ENCODE peak calls at places on chromosomes 1 and 21, in eight cellular contexts. One of them, this sample, is unnamed.
A peak's percentile ranks its signal among the peaks of the same experiment; 100 is the strongest.

GRCh38 chr21:41542727-41543126 is 34.8 kb upstream of the TMPRSS2 start:
- DNase-seq in thoracic aorta: no peak
- DNase-seq in EH: no peak
- DNase-seq in HCEC 1CT: no peak
- DNase-seq in fibroblast of the conjunctiva: no peak
- DNase-seq in non-pigmented ciliary epithelial cell: no peak
- DNase-seq in uterus: no peak
- DNase-seq in GM10248: no peak
- DNase-seq in this sample: no peak

GRCh38 chr1:84936116-84936810 is 43.3 kb upstream of the LPAR3 start:
- DNase-seq in thoracic aorta: no peak
- DNase-seq in EH: peak; percentile 74
- DNase-seq in HCEC 1CT: peak; percentile 52
- DNase-seq in fibroblast of the conjunctiva: peak; percentile 51
- DNase-seq in non-pigmented ciliary epithelial cell: no peak
- DNase-seq in uterus: peak; percentile 24
- DNase-seq in GM10248: peak; percentile 35
- DNase-seq in this sample: no peak

GRCh38 chr1:37931148-37931492 is 15.7 kb downstream of the INPP5B start:
- DNase-seq in thoracic aorta: no peak
- DNase-seq in EH: no peak
- DNase-seq in HCEC 1CT: no peak
- DNase-seq in fibroblast of the conjunctiva: no peak
- DNase-seq in non-pigmented ciliary epithelial cell: no peak
- DNase-seq in uterus: no peak
- DNase-seq in GM10248: peak; percentile 8
- DNase-seq in this sample: no peak

GRCh38 chr1:201183209-201183608 is 7.4 kb upstream of the IGFN1 start:
- DNase-seq in thoracic aorta: no peak
- DNase-seq in EH: no peak
- DNase-seq in HCEC 1CT: no peak
- DNase-seq in fibroblast of the conjunctiva: no peak
- DNase-seq in non-pigmented ciliary epithelial cell: no peak
- DNase-seq in uterus: no peak
- DNase-seq in GM10248: no peak
- DNase-seq in this sample: no peak

GRCh38 chr1:110130989-110131388 is 18.7 kb downstream of the UBL4B start:
- DNase-seq in thoracic aorta: no peak
- DNase-seq in EH: no peak
- DNase-seq in HCEC 1CT: no peak
- DNase-seq in fibroblast of the conjunctiva: no peak
- DNase-seq in non-pigmented ciliary epithelial cell: no peak
- DNase-seq in uterus: no peak
- DNase-seq in GM10248: no peak
- DNase-seq in this sample: no peak

GRCh38 chr1:101453844-101454243 is 217.0 kb downstream of the S1PR1 start:
- DNase-seq in thoracic aorta: no peak
- DNase-seq in EH: no peak
- DNase-seq in HCEC 1CT: no peak
- DNase-seq in fibroblast of the conjunctiva: no peak
- DNase-seq in non-pigmented ciliary epithelial cell: no peak
- DNase-seq in uterus: no peak
- DNase-seq in GM10248: no peak
- DNase-seq in this sample: no peak

GRCh38 chr1:223515915-223516314 is 122.7 kb downstream of the CCDC185 start:
- DNase-seq in thoracic aorta: no peak
- DNase-seq in EH: no peak
- DNase-seq in HCEC 1CT: no peak
- DNase-seq in fibroblast of the conjunctiva: no peak
- DNase-seq in non-pigmented ciliary epithelial cell: no peak
- DNase-seq in uterus: no peak
- DNase-seq in GM10248: no peak
- DNase-seq in this sample: no peak

GRCh38 chr21:44529503-44530125 is 10.4 kb downstream of the KRTAP10-1 start:
- DNase-seq in thoracic aorta: no peak
- DNase-seq in EH: no peak
- DNase-seq in HCEC 1CT: no peak
- DNase-seq in fibroblast of the conjunctiva: no peak
- DNase-seq in non-pigmented ciliary epithelial cell: no peak
- DNase-seq in uterus: peak; percentile 1
- DNase-seq in GM10248: no peak
- DNase-seq in this sample: no peak

GRCh38 chr1:87678221-87678715 is 349.6 kb downstream of the LMO4 start:
- DNase-seq in thoracic aorta: no peak
- DNase-seq in EH: no peak
- DNase-seq in HCEC 1CT: no peak
- DNase-seq in fibroblast of the conjunctiva: no peak
- DNase-seq in non-pigmented ciliary epithelial cell: no peak
- DNase-seq in uterus: no peak
- DNase-seq in GM10248: no peak
- DNase-seq in this sample: no peak

GRCh38 chr1:85473390-85473789 is 8.4 kb upstream of the DDAH1 start:
- DNase-seq in thoracic aorta: no peak
- DNase-seq in EH: peak; percentile 39
- DNase-seq in HCEC 1CT: peak; percentile 88
- DNase-seq in fibroblast of the conjunctiva: no peak
- DNase-seq in non-pigmented ciliary epithelial cell: no peak
- DNase-seq in uterus: no peak
- DNase-seq in GM10248: no peak
- DNase-seq in this sample: no peak

GRCh38 chr1:173503391-173503790 is 26.3 kb downstream of the PRDX6 start:
- DNase-seq in thoracic aorta: no peak
- DNase-seq in EH: peak; percentile 44
- DNase-seq in HCEC 1CT: peak; percentile 79
- DNase-seq in fibroblast of the conjunctiva: no peak
- DNase-seq in non-pigmented ciliary epithelial cell: no peak
- DNase-seq in uterus: no peak
- DNase-seq in GM10248: no peak
- DNase-seq in this sample: no peak

GRCh38 chr21:34367320-34367935 is 3.6 kb downstream of the KCNE2 start:
- DNase-seq in thoracic aorta: no peak
- DNase-seq in EH: peak; percentile 93
- DNase-seq in HCEC 1CT: peak; percentile 40
- DNase-seq in fibroblast of the conjunctiva: peak; percentile 78
- DNase-seq in non-pigmented ciliary epithelial cell: peak; percentile 52
- DNase-seq in uterus: peak; percentile 47
- DNase-seq in GM10248: peak; percentile 40
- DNase-seq in this sample: peak; percentile 25

GRCh38 chr1:170126691-170127090 is 19.1 kb upstream of the NTMT2 start:
- DNase-seq in thoracic aorta: no peak
- DNase-seq in EH: peak; percentile 89
- DNase-seq in HCEC 1CT: peak; percentile 94
- DNase-seq in fibroblast of the conjunctiva: peak; percentile 47
- DNase-seq in non-pigmented ciliary epithelial cell: peak; percentile 84
- DNase-seq in uterus: no peak
- DNase-seq in GM10248: peak; percentile 41
- DNase-seq in this sample: peak; percentile 80

GRCh38 chr1:8211620-8212442 is 106.1 kb upstream of the SLC45A1 start:
- DNase-seq in thoracic aorta: no peak
- DNase-seq in EH: peak; percentile 99
- DNase-seq in HCEC 1CT: peak; percentile 100
- DNase-seq in fibroblast of the conjunctiva: peak; percentile 96
- DNase-seq in non-pigmented ciliary epithelial cell: peak; percentile 98
- DNase-seq in uterus: no peak
- DNase-seq in GM10248: no peak
- DNase-seq in this sample: peak; percentile 97

GRCh38 chr1:225447001-225447615 is 19.3 kb upstream of the LBR start:
- DNase-seq in thoracic aorta: no peak
- DNase-seq in EH: no peak
- DNase-seq in HCEC 1CT: no peak
- DNase-seq in fibroblast of the conjunctiva: no peak
- DNase-seq in non-pigmented ciliary epithelial cell: no peak
- DNase-seq in uterus: no peak
- DNase-seq in GM10248: no peak
- DNase-seq in this sample: no peak

GRCh38 chr1:153518562-153518961 is 17.2 kb downstream of the S100A6 start:
- DNase-seq in thoracic aorta: no peak
- DNase-seq in EH: no peak
- DNase-seq in HCEC 1CT: no peak
- DNase-seq in fibroblast of the conjunctiva: no peak
- DNase-seq in non-pigmented ciliary epithelial cell: no peak
- DNase-seq in uterus: no peak
- DNase-seq in GM10248: no peak
- DNase-seq in this sample: no peak

GRCh38 chr1:6724517-6725141 is 23.0 kb upstream of the DNAJC11 start:
- DNase-seq in thoracic aorta: no peak
- DNase-seq in EH: peak; percentile 94
- DNase-seq in HCEC 1CT: peak; percentile 70
- DNase-seq in fibroblast of the conjunctiva: no peak
- DNase-seq in non-pigmented ciliary epithelial cell: no peak
- DNase-seq in uterus: no peak
- DNase-seq in GM10248: no peak
- DNase-seq in this sample: peak; percentile 45

GRCh38 chr1:183907106-183907505 is 102.2 kb downstream of the RGL1 start:
- DNase-seq in thoracic aorta: no peak
- DNase-seq in EH: peak; percentile 15
- DNase-seq in HCEC 1CT: no peak
- DNase-seq in fibroblast of the conjunctiva: no peak
- DNase-seq in non-pigmented ciliary epithelial cell: no peak
- DNase-seq in uterus: no peak
- DNase-seq in GM10248: no peak
- DNase-seq in this sample: no peak

GRCh38 chr1:31095298-31095981 is 29.9 kb upstream of the PUM1 start:
- DNase-seq in thoracic aorta: no peak
- DNase-seq in EH: peak; percentile 85
- DNase-seq in HCEC 1CT: peak; percentile 70
- DNase-seq in fibroblast of the conjunctiva: peak; percentile 63
- DNase-seq in non-pigmented ciliary epithelial cell: peak; percentile 46
- DNase-seq in uterus: no peak
- DNase-seq in GM10248: no peak
- DNase-seq in this sample: no peak

GRCh38 chr21:26130249-26130896 is 40.2 kb downstream of the APP start:
- DNase-seq in thoracic aorta: no peak
- DNase-seq in EH: peak; percentile 75
- DNase-seq in HCEC 1CT: no peak
- DNase-seq in fibroblast of the conjunctiva: no peak
- DNase-seq in non-pigmented ciliary epithelial cell: peak; percentile 70
- DNase-seq in uterus: no peak
- DNase-seq in GM10248: no peak
- DNase-seq in this sample: no peak

GRCh38 chr1:56535949-56536348 is 43.4 kb downstream of the PLPP3 start:
- DNase-seq in thoracic aorta: no peak
- DNase-seq in EH: no peak
- DNase-seq in HCEC 1CT: no peak
- DNase-seq in fibroblast of the conjunctiva: no peak
- DNase-seq in non-pigmented ciliary epithelial cell: no peak
- DNase-seq in uterus: no peak
- DNase-seq in GM10248: no peak
- DNase-seq in this sample: no peak

GRCh38 chr1:31588751-31589515 is 12.6 kb downstream of the TINAGL1 start:
- DNase-seq in thoracic aorta: no peak
- DNase-seq in EH: peak; percentile 44
- DNase-seq in HCEC 1CT: no peak
- DNase-seq in fibroblast of the conjunctiva: no peak
- DNase-seq in non-pigmented ciliary epithelial cell: no peak
- DNase-seq in uterus: peak; percentile 60
- DNase-seq in GM10248: no peak
- DNase-seq in this sample: no peak

GRCh38 chr1:95384570-95384969 is 150.6 kb downstream of the RWDD3 start:
- DNase-seq in thoracic aorta: no peak
- DNase-seq in EH: peak; percentile 12
- DNase-seq in HCEC 1CT: no peak
- DNase-seq in fibroblast of the conjunctiva: no peak
- DNase-seq in non-pigmented ciliary epithelial cell: no peak
- DNase-seq in uterus: no peak
- DNase-seq in GM10248: no peak
- DNase-seq in this sample: peak; percentile 2

GRCh38 chr1:109782514-109782913 is 18.8 kb upstream of the EPS8L3 start:
- DNase-seq in thoracic aorta: no peak
- DNase-seq in EH: peak; percentile 84
- DNase-seq in HCEC 1CT: peak; percentile 52
- DNase-seq in fibroblast of the conjunctiva: no peak
- DNase-seq in non-pigmented ciliary epithelial cell: no peak
- DNase-seq in uterus: no peak
- DNase-seq in GM10248: no peak
- DNase-seq in this sample: no peak

GRCh38 chr1:207902566-207902965 is 8.4 kb downstream of the CD34 start:
- DNase-seq in thoracic aorta: no peak
- DNase-seq in EH: no peak
- DNase-seq in HCEC 1CT: no peak
- DNase-seq in fibroblast of the conjunctiva: no peak
- DNase-seq in non-pigmented ciliary epithelial cell: no peak
- DNase-seq in uterus: no peak
- DNase-seq in GM10248: no peak
- DNase-seq in this sample: no peak

GRCh38 chr1:12339410-12339809 is 109.6 kb downstream of the VPS13D start:
- DNase-seq in thoracic aorta: no peak
- DNase-seq in EH: no peak
- DNase-seq in HCEC 1CT: no peak
- DNase-seq in fibroblast of the conjunctiva: no peak
- DNase-seq in non-pigmented ciliary epithelial cell: no peak
- DNase-seq in uterus: no peak
- DNase-seq in GM10248: no peak
- DNase-seq in this sample: no peak

GRCh38 chr1:86758570-86758969 is 54.2 kb downstream of the SH3GLB1 start:
- DNase-seq in thoracic aorta: no peak
- DNase-seq in EH: no peak
- DNase-seq in HCEC 1CT: no peak
- DNase-seq in fibroblast of the conjunctiva: no peak
- DNase-seq in non-pigmented ciliary epithelial cell: no peak
- DNase-seq in uterus: no peak
- DNase-seq in GM10248: no peak
- DNase-seq in this sample: no peak